ENCODE peak calls at places on chromosomes 13 and 19, in seven cellular contexts. One of them, this sample, is unnamed.

GRCh38 chr13:64505511-64505910 is 2724.6 kb downstream of the PCDH9 start:
- DNase-seq in SK-N-SH: no peak
- DNase-seq in breast epithelium: no peak
- DNase-seq in HepG2: no peak
- DNase-seq in prostate gland: no peak
- DNase-seq in Panc1: no peak
- DNase-seq in transverse colon: no peak
- DNase-seq in this sample: no peak

GRCh38 chr13:30396434-30397075 is 25.7 kb upstream of the UBE2L5 start:
- DNase-seq in SK-N-SH: no peak
- DNase-seq in breast epithelium: no peak
- DNase-seq in HepG2: no peak
- DNase-seq in prostate gland: no peak
- DNase-seq in Panc1: no peak
- DNase-seq in transverse colon: no peak
- DNase-seq in this sample: no peak

GRCh38 chr13:32403108-32403507 is 24.8 kb downstream of the N4BP2L1 start:
- DNase-seq in SK-N-SH: no peak
- DNase-seq in breast epithelium: no peak
- DNase-seq in HepG2: no peak
- DNase-seq in prostate gland: no peak
- DNase-seq in Panc1: no peak
- DNase-seq in transverse colon: no peak
- DNase-seq in this sample: no peak

GRCh38 chr13:113327766-113328391 is 30.8 kb downstream of the LAMP1 start:
- DNase-seq in SK-N-SH: peak
- DNase-seq in breast epithelium: no peak
- DNase-seq in HepG2: no peak
- DNase-seq in prostate gland: no peak
- DNase-seq in Panc1: no peak
- DNase-seq in transverse colon: no peak
- DNase-seq in this sample: no peak

GRCh38 chr19:19817357-19817756 is 4.2 kb downstream of the ZNF506 start:
- DNase-seq in SK-N-SH: no peak
- DNase-seq in breast epithelium: no peak
- DNase-seq in HepG2: no peak
- DNase-seq in prostate gland: no peak
- DNase-seq in Panc1: no peak
- DNase-seq in transverse colon: no peak
- DNase-seq in this sample: no peak

GRCh38 chr13:97751477-97751876 is 202.0 kb upstream of the IPO5 start:
- DNase-seq in SK-N-SH: no peak
- DNase-seq in breast epithelium: no peak
- DNase-seq in HepG2: no peak
- DNase-seq in prostate gland: no peak
- DNase-seq in Panc1: no peak
- DNase-seq in transverse colon: no peak
- DNase-seq in this sample: no peak

GRCh38 chr19:31875550-31875949 is 469.9 kb upstream of the ZNF507 start:
- DNase-seq in SK-N-SH: no peak
- DNase-seq in breast epithelium: no peak
- DNase-seq in HepG2: no peak
- DNase-seq in prostate gland: no peak
- DNase-seq in Panc1: no peak
- DNase-seq in transverse colon: no peak
- DNase-seq in this sample: no peak

GRCh38 chr13:97043302-97043701 is 49.0 kb upstream of the OXGR1 start:
- DNase-seq in SK-N-SH: no peak
- DNase-seq in breast epithelium: no peak
- DNase-seq in HepG2: no peak
- DNase-seq in prostate gland: no peak
- DNase-seq in Panc1: no peak
- DNase-seq in transverse colon: no peak
- DNase-seq in this sample: no peak

GRCh38 chr19:45130888-45131615 is 29.7 kb downstream of the NKPD1 start:
- DNase-seq in SK-N-SH: no peak
- DNase-seq in breast epithelium: no peak
- DNase-seq in HepG2: peak
- DNase-seq in prostate gland: peak
- DNase-seq in Panc1: no peak
- DNase-seq in transverse colon: no peak
- DNase-seq in this sample: peak

GRCh38 chr13:34611678-34612077 is 330.4 kb upstream of the NBEA start:
- DNase-seq in SK-N-SH: no peak
- DNase-seq in breast epithelium: no peak
- DNase-seq in HepG2: no peak
- DNase-seq in prostate gland: no peak
- DNase-seq in Panc1: no peak
- DNase-seq in transverse colon: no peak
- DNase-seq in this sample: no peak

GRCh38 chr19:45125975-45126493 is 33.1 kb downstream of the PPP1R37 start:
- DNase-seq in SK-N-SH: peak
- DNase-seq in breast epithelium: peak
- DNase-seq in HepG2: peak
- DNase-seq in prostate gland: peak
- DNase-seq in Panc1: peak
- DNase-seq in transverse colon: peak
- DNase-seq in this sample: peak

GRCh38 chr13:34247596-34247995 is 429.6 kb downstream of the RFC3 start:
- DNase-seq in SK-N-SH: no peak
- DNase-seq in breast epithelium: no peak
- DNase-seq in HepG2: no peak
- DNase-seq in prostate gland: no peak
- DNase-seq in Panc1: no peak
- DNase-seq in transverse colon: no peak
- DNase-seq in this sample: no peak

GRCh38 chr13:73576291-73576690 is 517.5 kb downstream of the KLF5 start:
- DNase-seq in SK-N-SH: no peak
- DNase-seq in breast epithelium: no peak
- DNase-seq in HepG2: no peak
- DNase-seq in prostate gland: no peak
- DNase-seq in Panc1: no peak
- DNase-seq in transverse colon: no peak
- DNase-seq in this sample: no peak

GRCh38 chr13:111337206-111337605 is 16.8 kb downstream of the TEX29 start:
- DNase-seq in SK-N-SH: no peak
- DNase-seq in breast epithelium: no peak
- DNase-seq in HepG2: no peak
- DNase-seq in prostate gland: peak
- DNase-seq in Panc1: no peak
- DNase-seq in transverse colon: no peak
- DNase-seq in this sample: no peak

GRCh38 chr19:3618144-3618810 is 8.3 kb downstream of the CACTIN start:
- DNase-seq in SK-N-SH: peak
- DNase-seq in breast epithelium: no peak
- DNase-seq in HepG2: no peak
- DNase-seq in prostate gland: peak
- DNase-seq in Panc1: no peak
- DNase-seq in transverse colon: peak
- DNase-seq in this sample: peak

GRCh38 chr19:13430790-13431582 is 75.3 kb downstream of the CACNA1A start:
- DNase-seq in SK-N-SH: peak
- DNase-seq in breast epithelium: no peak
- DNase-seq in HepG2: peak
- DNase-seq in prostate gland: no peak
- DNase-seq in Panc1: peak
- DNase-seq in transverse colon: peak
- DNase-seq in this sample: peak

GRCh38 chr13:104705031-104705750 is 1639.0 kb upstream of the SLC10A2 start:
- DNase-seq in SK-N-SH: no peak
- DNase-seq in breast epithelium: no peak
- DNase-seq in HepG2: no peak
- DNase-seq in prostate gland: no peak
- DNase-seq in Panc1: no peak
- DNase-seq in transverse colon: no peak
- DNase-seq in this sample: no peak

GRCh38 chr19:32397736-32398135 is 7.8 kb upstream of the DPY19L3 start:
- DNase-seq in SK-N-SH: no peak
- DNase-seq in breast epithelium: no peak
- DNase-seq in HepG2: peak
- DNase-seq in prostate gland: no peak
- DNase-seq in Panc1: no peak
- DNase-seq in transverse colon: no peak
- DNase-seq in this sample: no peak

GRCh38 chr13:36882829-36883390 is 37.1 kb downstream of the SMAD9 start:
- DNase-seq in SK-N-SH: no peak
- DNase-seq in breast epithelium: no peak
- DNase-seq in HepG2: peak
- DNase-seq in prostate gland: no peak
- DNase-seq in Panc1: no peak
- DNase-seq in transverse colon: no peak
- DNase-seq in this sample: no peak

GRCh38 chr13:112769615-112770014 is 79.8 kb downstream of the ATP11A start:
- DNase-seq in SK-N-SH: no peak
- DNase-seq in breast epithelium: no peak
- DNase-seq in HepG2: no peak
- DNase-seq in prostate gland: no peak
- DNase-seq in Panc1: no peak
- DNase-seq in transverse colon: no peak
- DNase-seq in this sample: no peak

GRCh38 chr13:32676242-32676641 is 90.0 kb downstream of the PDS5B start:
- DNase-seq in SK-N-SH: no peak
- DNase-seq in breast epithelium: no peak
- DNase-seq in HepG2: no peak
- DNase-seq in prostate gland: no peak
- DNase-seq in Panc1: no peak
- DNase-seq in transverse colon: no peak
- DNase-seq in this sample: no peak

GRCh38 chr19:58388175-58388526 is 1.1 kb downstream of the RPS5 start:
- DNase-seq in SK-N-SH: no peak
- DNase-seq in breast epithelium: no peak
- DNase-seq in HepG2: no peak
- DNase-seq in prostate gland: no peak
- DNase-seq in Panc1: no peak
- DNase-seq in transverse colon: no peak
- DNase-seq in this sample: no peak
- H3K27ac ChIP-seq in SK-N-SH: no peak
- H3K27ac ChIP-seq in breast epithelium: no peak
- H3K27ac ChIP-seq in HepG2: peak
- H3K27ac ChIP-seq in prostate gland: no peak
- H3K27ac ChIP-seq in Panc1: peak
- H3K27ac ChIP-seq in transverse colon: no peak
- H3K27ac ChIP-seq in this sample: no peak

DNA sequence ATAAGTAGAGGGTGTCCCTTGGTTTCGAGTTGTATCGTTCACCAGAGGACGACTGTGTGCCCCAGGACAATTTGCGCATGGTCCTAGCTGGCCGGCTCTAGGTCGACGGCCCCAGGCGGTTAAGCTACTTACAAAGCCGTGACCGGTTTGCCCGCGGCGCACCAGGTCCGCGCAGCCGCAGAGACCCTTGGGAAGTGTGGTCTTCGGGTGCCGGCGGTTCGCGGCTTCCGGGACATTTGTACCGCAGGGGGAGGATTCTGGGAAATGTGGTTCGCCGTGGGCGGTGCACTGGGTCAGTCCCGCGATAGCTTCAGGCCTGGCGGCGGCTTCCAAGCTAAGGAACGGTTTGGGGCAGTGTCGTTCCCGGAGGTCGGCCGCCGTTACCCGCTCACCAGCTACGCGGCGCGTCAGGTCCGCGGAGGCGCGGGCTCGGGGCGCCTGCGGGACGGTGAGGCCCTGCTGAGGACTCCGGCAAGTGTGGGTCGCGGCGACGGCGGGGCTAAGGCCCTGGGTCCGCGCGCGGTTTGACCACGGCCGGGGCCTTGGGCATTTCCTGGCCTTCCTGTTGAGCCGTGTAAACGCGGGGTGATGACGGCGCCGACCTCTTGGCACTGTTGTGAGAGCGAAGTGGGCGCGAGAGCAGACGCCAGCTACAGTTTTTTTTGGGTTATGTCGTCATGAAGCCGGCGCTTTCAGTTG is at the start of gene ZNF302:
- DNase-seq in SK-N-SH: peak
- DNase-seq in breast epithelium: peak
- DNase-seq in HepG2: no peak
- DNase-seq in prostate gland: peak
- DNase-seq in Panc1: peak
- DNase-seq in transverse colon: peak
- DNase-seq in this sample: peak
- TF ChIP-seq POLR2AphosphoS5 in SK-N-SH: peak
- TF ChIP-seq POLR2AphosphoS5 in breast epithelium: peak
- TF ChIP-seq POLR2AphosphoS5 in HepG2: no peak
- TF ChIP-seq POLR2AphosphoS5 in prostate gland: peak
- TF ChIP-seq POLR2AphosphoS5 in Panc1: peak
- TF ChIP-seq POLR2AphosphoS5 in transverse colon: peak
- TF ChIP-seq POLR2AphosphoS5 in this sample: peak

GRCh38 chr19:30666301-30666803 is 294.2 kb downstream of the ZNF536 start:
- DNase-seq in SK-N-SH: peak
- DNase-seq in breast epithelium: no peak
- DNase-seq in HepG2: peak
- DNase-seq in prostate gland: no peak
- DNase-seq in Panc1: peak
- DNase-seq in transverse colon: peak
- DNase-seq in this sample: peak

GRCh38 chr19:30664358-30665058 is 292.3 kb downstream of the ZNF536 start:
- DNase-seq in SK-N-SH: peak
- DNase-seq in breast epithelium: no peak
- DNase-seq in HepG2: peak
- DNase-seq in prostate gland: peak
- DNase-seq in Panc1: no peak
- DNase-seq in transverse colon: no peak
- DNase-seq in this sample: peak

GRCh38 chr19:30659638-30660037 is 287.5 kb downstream of the ZNF536 start:
- DNase-seq in SK-N-SH: no peak
- DNase-seq in breast epithelium: no peak
- DNase-seq in HepG2: no peak
- DNase-seq in prostate gland: no peak
- DNase-seq in Panc1: no peak
- DNase-seq in transverse colon: no peak
- DNase-seq in this sample: no peak

GRCh38 chr19:30665449-30665848 is 293.3 kb downstream of the ZNF536 start:
- DNase-seq in SK-N-SH: no peak
- DNase-seq in breast epithelium: no peak
- DNase-seq in HepG2: no peak
- DNase-seq in prostate gland: no peak
- DNase-seq in Panc1: no peak
- DNase-seq in transverse colon: no peak
- DNase-seq in this sample: no peak

GRCh38 chr19:30662211-30662861 is 290.2 kb downstream of the ZNF536 start:
- DNase-seq in SK-N-SH: no peak
- DNase-seq in breast epithelium: no peak
- DNase-seq in HepG2: peak
- DNase-seq in prostate gland: no peak
- DNase-seq in Panc1: no peak
- DNase-seq in transverse colon: no peak
- DNase-seq in this sample: peak
- H3K4me3 ChIP-seq in SK-N-SH: no peak
- H3K4me3 ChIP-seq in breast epithelium: peak
- H3K4me3 ChIP-seq in HepG2: no peak
- H3K4me3 ChIP-seq in prostate gland: no peak
- H3K4me3 ChIP-seq in Panc1: no peak
- H3K4me3 ChIP-seq in transverse colon: no peak
- H3K4me3 ChIP-seq in this sample: no peak

DNA sequence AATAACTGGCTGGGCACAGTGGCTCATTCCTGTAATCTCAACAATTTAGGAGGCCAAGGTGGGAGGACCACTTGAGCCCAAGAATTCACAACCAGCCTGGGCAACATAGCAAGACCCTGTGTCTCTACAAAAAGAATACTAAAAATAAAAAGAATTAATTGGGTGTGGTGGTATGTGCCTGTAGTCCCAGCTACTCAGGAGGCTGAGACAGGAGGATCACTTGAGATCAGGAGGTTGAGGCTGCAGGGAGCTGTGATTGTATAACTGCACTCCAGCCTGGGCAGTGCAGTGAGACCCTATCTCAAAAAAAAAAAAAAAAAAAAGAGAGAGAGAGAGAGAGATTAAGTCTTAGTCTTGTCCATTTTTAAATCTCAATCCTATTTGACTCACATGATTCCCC is 35.6 kb upstream of the SERPINE3 start:
- DNase-seq in SK-N-SH: no peak
- DNase-seq in breast epithelium: no peak
- DNase-seq in HepG2: no peak
- DNase-seq in prostate gland: no peak
- DNase-seq in Panc1: no peak
- DNase-seq in transverse colon: no peak
- DNase-seq in this sample: no peak
- H3K27ac ChIP-seq in SK-N-SH: no peak
- H3K27ac ChIP-seq in breast epithelium: no peak
- H3K27ac ChIP-seq in HepG2: no peak
- H3K27ac ChIP-seq in prostate gland: no peak
- H3K27ac ChIP-seq in Panc1: no peak
- H3K27ac ChIP-seq in transverse colon: no peak
- H3K27ac ChIP-seq in this sample: no peak

This sample was measured in stomach.